ENCODE peak calls at places on chromosomes 2 and 18, in six cellular contexts. E, Z, D, Y, P and X are unnamed samples.

GRCh38 chr2:226124548-226125011 is 675.0 kb downstream of the IRS1 start:
- DNase-seq in E (peak), Z (no peak), D (no peak), Y (no peak), P (no peak), X (no peak)

GRCh38 chr2:4269885-4270284 is 566.5 kb downstream of the DCDC2C start:
- DNase-seq in E (no peak), Z (no peak), D (no peak), Y (no peak), P (no peak), X (no peak)

GRCh38 chr18:23612434-23613090 is 26.3 kb upstream of the NPC1 start:
- DNase-seq in E (no peak), Z (no peak), D (no peak), Y (no peak), P (no peak), X (no peak)

GRCh38 chr18:75635096-75635495 is 207.6 kb upstream of the SMIM21 start:
- DNase-seq in E (no peak), Z (no peak), D (no peak), Y (no peak), P (no peak), X (peak)

GRCh38 chr2:11368059-11368572 is 23.7 kb upstream of the ROCK2 start:
- DNase-seq in E (peak), Z (no peak), D (no peak), Y (no peak), P (no peak), X (no peak)

GRCh38 chr2:64402876-64403275 is 51.1 kb upstream of the LGALSL start:
- DNase-seq in E (peak), Z (no peak), D (no peak), Y (no peak), P (no peak), X (peak)

GRCh38 chr18:76521367-76521766 is 26.3 kb upstream of the ZNF516 start:
- DNase-seq in E (no peak), Z (no peak), D (no peak), Y (no peak), P (no peak), X (no peak)

GRCh38 chr2:30031184-30031583 is 109.8 kb upstream of the ALK start:
- DNase-seq in E (no peak), Z (no peak), D (peak), Y (no peak), P (no peak), X (no peak)

GRCh38 chr2:229620759-229621158 is 93.6 kb downstream of the DNER start:
- DNase-seq in E (no peak), Z (no peak), D (no peak), Y (no peak), P (no peak), X (no peak)

GRCh38 chr2:9307505-9307904 is 100.9 kb downstream of the ASAP2 start:
- DNase-seq in E (no peak), Z (no peak), D (no peak), Y (no peak), P (no peak), X (no peak)

GRCh38 chr18:56351911-56352502 is 286.4 kb downstream of the TXNL1 start:
- DNase-seq in E (no peak), Z (no peak), D (no peak), Y (no peak), P (no peak), X (no peak)

GRCh38 chr2:241879326-241879725 is 9.8 kb downstream of the RTP5 start:
- DNase-seq in E (no peak), Z (no peak), D (no peak), Y (no peak), P (no peak), X (no peak)

GRCh38 chr2:207474871-207475485 is 54.8 kb upstream of the CREB1 start:
- DNase-seq in E (peak), Z (no peak), D (peak), Y (peak), P (no peak), X (peak)

GRCh38 chr18:43606800-43607199 is 329.5 kb upstream of the SYT4 start:
- DNase-seq in E (no peak), Z (no peak), D (no peak), Y (no peak), P (no peak), X (no peak)

GRCh38 chr2:23788100-23788499 is 138.8 kb downstream of the ATAD2B start:
- DNase-seq in E (no peak), Z (peak), D (no peak), Y (no peak), P (no peak), X (no peak)

GRCh38 chr2:159600752-159601151 is 15.6 kb downstream of the BAZ2B start:
- DNase-seq in E (peak), Z (no peak), D (no peak), Y (no peak), P (no peak), X (peak)

GRCh38 chr2:2016912-2017311 is 272.6 kb upstream of the PXDN start:
- DNase-seq in E (no peak), Z (no peak), D (no peak), Y (no peak), P (no peak), X (no peak)

GRCh38 chr2:40814621-40815020 is 362.7 kb upstream of the SLC8A1 start:
- DNase-seq in E (no peak), Z (no peak), D (no peak), Y (no peak), P (no peak), X (no peak)

GRCh38 chr2:222399038-222399783 is 25.1 kb upstream of the SGPP2 start:
- DNase-seq in E (no peak), Z (no peak), D (no peak), Y (no peak), P (no peak), X (no peak)

GRCh38 chr18:33282709-33283333 is 157.7 kb downstream of the CCDC178 start:
- DNase-seq in E (no peak), Z (no peak), D (peak), Y (no peak), P (no peak), X (no peak)

GRCh38 chr2:18402-19271 is 27.7 kb downstream of the FAM110C start:
- DNase-seq in E (no peak), Z (no peak), D (no peak), Y (no peak), P (no peak), X (peak)

GRCh38 chr2:23363831-23364230 is 21.1 kb upstream of the KLHL29 start:
- DNase-seq in E (no peak), Z (no peak), D (peak), Y (no peak), P (no peak), X (no peak)

GRCh38 chr2:54952978-54953456 is 97.2 kb downstream of the RTN4 start:
- DNase-seq in E (peak), Z (no peak), D (peak), Y (no peak), P (no peak), X (peak)

GRCh38 chr2:84613082-84613481 is 96.8 kb downstream of the DNAH6 start:
- DNase-seq in E (no peak), Z (no peak), D (no peak), Y (no peak), P (no peak), X (no peak)

GRCh38 chr2:148490840-148491439 is 153.6 kb upstream of the EPC2 start:
- DNase-seq in E (no peak), Z (no peak), D (no peak), Y (no peak), P (no peak), X (no peak)

GRCh38 chr18:61554117-61554776 is 221.0 kb downstream of the CDH20 start:
- DNase-seq in E (no peak), Z (no peak), D (no peak), Y (no peak), P (no peak), X (no peak)

GRCh38 chr2:885230-886071 is 65.2 kb upstream of the SNTG2 start:
- DNase-seq in E (no peak), Z (no peak), D (no peak), Y (peak), P (no peak), X (no peak)

GRCh38 chr18:36638224-36638623 is 190.6 kb downstream of the TPGS2 start:
- DNase-seq in E (no peak), Z (peak), D (no peak), Y (no peak), P (no peak), X (no peak)

GRCh38 chr2:6068441-6068935 is 376.3 kb downstream of the SOX11 start:
- DNase-seq in E (no peak), Z (no peak), D (no peak), Y (no peak), P (no peak), X (no peak)

DNA sequence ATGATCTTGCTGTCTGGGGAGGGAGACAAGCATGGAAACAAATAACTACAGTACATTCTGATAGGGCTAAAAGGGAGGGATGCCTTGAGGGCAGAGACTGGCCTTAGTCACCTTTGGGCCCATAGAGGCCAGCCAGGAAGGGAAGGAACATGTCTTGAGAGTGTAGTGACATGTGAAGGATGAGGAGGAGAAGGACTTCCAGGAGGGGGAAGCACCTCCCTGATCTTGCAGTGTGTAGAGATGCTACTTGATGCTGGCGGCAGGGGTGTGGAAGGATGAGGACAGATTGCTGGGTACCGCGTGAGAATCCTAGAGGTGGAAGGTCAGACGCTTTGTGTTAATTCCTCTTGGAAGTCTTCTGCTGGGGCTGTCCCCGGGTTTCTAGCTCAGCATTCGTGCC is 13.1 kb downstream of the TET3 start:
- DNase-seq in E (no peak), Z (no peak), D (no peak), Y (no peak), P (no peak), X (no peak)
- TF ChIP-seq CTCF in E (no peak), Z (no peak), D (no peak), Y (no peak), P (no peak), X (no peak)

GRCh38 chr2:132372276-132372675 is 44.3 kb upstream of the GPR39 start:
- DNase-seq in E (no peak), Z (no peak), D (no peak), Y (no peak), P (no peak), X (no peak)
- TF ChIP-seq CTCF in E (no peak), Z (no peak), D (no peak), Y (no peak), P (no peak), X (no peak)

GRCh38 chr2:71282493-71282892 is 49.1 kb upstream of the ZNF638 start:
- DNase-seq in E (peak), Z (no peak), D (no peak), Y (no peak), P (no peak), X (peak)
- TF ChIP-seq CTCF in E (peak), Z (peak), D (no peak), Y (no peak), P (no peak), X (peak)

DNA sequence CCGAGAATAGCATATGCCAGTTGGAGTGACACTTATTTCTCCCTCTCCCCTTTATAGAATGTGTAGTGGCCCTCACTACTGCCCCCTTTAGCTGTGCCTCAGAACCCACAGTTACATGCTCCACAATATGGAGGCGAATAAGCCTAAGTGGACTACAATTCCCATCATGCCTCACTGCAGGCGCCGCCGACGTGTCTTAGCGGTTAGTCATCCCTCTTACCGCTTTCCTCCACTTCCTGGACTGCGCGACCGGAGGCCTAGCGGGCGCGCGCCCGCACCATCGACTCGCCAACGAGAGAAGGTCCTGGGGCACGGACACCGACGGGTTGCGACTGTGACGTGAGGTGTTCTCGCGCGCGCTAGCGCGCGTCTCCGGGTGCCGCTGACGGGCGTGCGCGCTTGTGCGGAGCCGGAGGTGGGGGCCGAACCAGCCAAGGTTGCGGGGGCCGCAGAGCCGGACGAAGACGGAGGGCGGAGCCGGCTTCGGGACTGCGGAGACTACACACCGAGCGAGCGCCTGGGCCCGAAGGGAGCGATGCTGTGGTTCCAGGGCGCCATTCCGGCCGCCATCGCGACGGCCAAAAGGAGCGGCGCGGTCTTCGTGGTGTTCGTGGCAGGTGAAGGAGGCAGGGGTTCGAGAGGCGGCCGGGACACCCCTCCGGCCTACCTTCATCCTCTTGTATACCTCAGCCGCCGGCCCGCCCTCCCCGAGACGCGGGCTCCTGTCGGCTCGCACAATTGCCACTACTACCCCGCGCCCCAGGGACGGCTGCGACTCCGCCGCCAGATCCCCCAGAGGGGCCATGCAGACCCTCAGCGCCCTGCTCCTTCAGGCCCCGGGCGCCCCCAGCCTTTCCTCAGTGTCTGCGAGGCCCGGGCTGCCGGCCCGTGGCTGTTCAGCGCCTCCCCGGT is at the start of gene UBXN4:
- DNase-seq in E (peak), Z (peak), D (peak), Y (peak), P (peak), X (peak)
- TF ChIP-seq CTCF in E (peak), Z (peak), D (peak), Y (peak), P (peak), X (peak)

GRCh38 chr2:158191076-158191566 is 89.4 kb downstream of the UPP2 start:
- DNase-seq in E (no peak), Z (peak), D (no peak), Y (no peak), P (no peak), X (no peak)

GRCh38 chr2:158192515-158193234 is 91.0 kb downstream of the UPP2 start:
- DNase-seq in E (no peak), Z (no peak), D (no peak), Y (no peak), P (no peak), X (no peak)

GRCh38 chr2:158191569-158191968 is 89.9 kb downstream of the UPP2 start:
- DNase-seq in E (no peak), Z (peak), D (peak), Y (no peak), P (no peak), X (no peak)

GRCh38 chr2:158197940-158198339 is 96.3 kb downstream of the UPP2 start:
- DNase-seq in E (no peak), Z (no peak), D (no peak), Y (no peak), P (no peak), X (peak)

DNA sequence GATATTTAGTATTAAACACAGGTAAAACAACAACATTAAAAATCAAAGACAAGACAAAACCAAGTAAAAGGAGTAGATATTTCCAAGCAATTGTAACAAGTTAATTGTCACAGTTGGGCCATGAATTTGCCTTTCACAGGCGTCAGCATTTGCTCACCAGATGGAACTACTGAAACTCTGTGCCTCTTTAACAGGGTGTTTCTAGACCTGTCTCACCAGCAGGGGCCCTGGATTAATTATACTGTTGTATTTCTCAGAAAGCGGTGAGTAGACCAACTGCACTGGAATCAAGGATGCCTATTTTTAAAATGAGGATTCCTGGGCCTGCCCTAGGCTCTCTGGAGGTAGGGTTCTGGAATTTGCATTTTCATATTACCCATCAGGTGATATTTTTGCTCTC is 92.6 kb downstream of the UPP2 start:
- DNase-seq in E (no peak), Z (no peak), D (no peak), Y (no peak), P (no peak), X (no peak)
- TF ChIP-seq CTCF in E (no peak), Z (no peak), D (no peak), Y (no peak), P (no peak), X (no peak)

GRCh38 chr18:50661013-50661412 is 101.1 kb downstream of the MAPK4 start:
- DNase-seq in E (no peak), Z (no peak), D (no peak), Y (no peak), P (no peak), X (no peak)

GRCh38 chr18:50658601-50659000 is 98.7 kb downstream of the MAPK4 start:
- DNase-seq in E (no peak), Z (no peak), D (no peak), Y (no peak), P (no peak), X (no peak)

GRCh38 chr18:50662177-50662576 is 102.3 kb downstream of the MAPK4 start:
- DNase-seq in E (peak), Z (no peak), D (peak), Y (no peak), P (no peak), X (peak)

GRCh38 chr18:50656841-50657470 is 97.1 kb downstream of the MAPK4 start:
- DNase-seq in E (peak), Z (no peak), D (no peak), Y (no peak), P (no peak), X (no peak)

DNA sequence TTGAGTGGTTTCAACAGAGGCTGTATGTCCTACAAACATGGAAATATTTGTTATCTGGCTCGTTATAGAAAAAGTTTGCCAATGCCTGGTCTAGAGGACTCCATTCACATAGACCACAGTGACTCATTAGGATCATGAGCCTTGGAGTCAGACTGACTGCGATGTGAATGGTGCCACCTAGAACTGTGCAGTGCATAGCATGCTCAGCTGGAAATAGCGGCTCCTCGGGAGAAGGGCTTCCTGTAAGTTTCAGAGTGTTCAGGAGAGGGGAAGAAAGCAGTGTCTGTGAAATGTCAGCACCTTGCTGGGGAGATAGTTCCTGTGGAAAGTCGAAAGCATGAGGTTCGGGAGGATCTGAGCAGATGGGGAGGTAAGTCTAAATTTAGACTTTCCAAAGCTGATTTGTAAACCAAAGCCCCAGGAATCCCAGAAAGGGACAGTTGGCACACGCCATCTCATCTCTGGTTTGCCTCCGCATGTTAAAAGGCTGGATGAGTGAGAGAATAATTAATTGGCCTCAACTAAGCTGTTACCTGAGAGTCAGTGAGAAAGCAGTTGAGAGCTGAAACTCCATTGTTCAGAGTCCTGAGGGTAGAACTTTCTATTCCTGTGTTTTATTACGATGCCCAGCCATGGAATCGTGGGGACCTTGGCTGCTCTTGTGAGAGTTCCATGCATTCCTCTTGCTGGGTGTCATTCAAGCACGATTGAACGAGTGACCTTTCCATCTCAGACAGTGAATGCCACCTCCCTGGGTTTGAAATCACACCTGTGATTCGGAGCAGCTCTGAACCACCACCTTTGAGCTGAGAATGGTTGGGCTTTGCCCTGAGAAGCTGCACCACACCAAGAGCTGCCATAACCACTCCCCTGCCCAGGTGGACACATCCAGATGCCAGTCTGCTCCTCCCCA is 99.5 kb downstream of the MAPK4 start:
- DNase-seq in E (peak), Z (no peak), D (peak), Y (no peak), P (no peak), X (peak)
- TF ChIP-seq CTCF in E (no peak), Z (no peak), D (peak), Y (no peak), P (peak), X (no peak)

GRCh38 chr2:135603543-135603942 is 72.3 kb downstream of the R3HDM1 start:
- DNase-seq in E (no peak), Z (no peak), D (no peak), Y (no peak), P (no peak), X (no peak)

DNA sequence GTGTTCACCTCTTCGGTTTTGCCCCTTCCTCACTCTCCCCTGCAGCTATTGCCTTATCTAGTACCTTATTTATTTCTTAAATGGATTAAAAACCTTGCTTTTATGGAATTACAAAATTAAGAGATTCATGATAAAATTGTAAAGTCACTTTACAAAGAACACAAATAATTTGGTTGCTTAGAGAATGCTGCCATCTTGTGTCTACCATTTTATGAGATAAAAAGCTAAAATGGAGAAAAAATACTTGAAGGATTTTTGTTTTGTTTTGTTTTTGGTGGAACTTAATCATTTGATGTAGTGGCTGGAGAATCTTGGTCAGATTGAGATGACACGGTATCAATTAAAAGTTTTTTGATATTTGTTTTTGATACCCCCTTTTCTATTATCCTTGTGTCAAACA is 69.6 kb downstream of the R3HDM1 start:
- DNase-seq in E (peak), Z (no peak), D (peak), Y (no peak), P (no peak), X (peak)
- TF ChIP-seq CTCF in E (peak), Z (no peak), D (peak), Y (no peak), P (peak), X (no peak)

GRCh38 chr2:240760576-240761246 is 59.3 kb downstream of the KIF1A start:
- DNase-seq in E (no peak), Z (no peak), D (no peak), Y (no peak), P (no peak), X (no peak)
- TF ChIP-seq CTCF in E (no peak), Z (no peak), D (no peak), Y (no peak), P (no peak), X (no peak)